ENCODE peak calls at places on chromosomes 4 and X, in six cellular contexts. T is heart right ventricle; W is lower lobe of right lung; D is neural progenitor cell; U is CD8-positive, alpha-beta T cell; A is A673. C is an unnamed sample.

GRCh38 chr4:149896428-149896827 is 80.8 kb upstream of the IQCM start:
- DNase-seq in W (no peak), D (peak), U (no peak), T (no peak), A (peak), C (peak)

GRCh38 chrX:43121637-43122036 is 343.7 kb upstream of the PPP1R2C start:
- DNase-seq in D (peak), T (no peak), U (no peak), W (no peak), A (no peak), C (peak)

GRCh38 chr4:19776021-19776459 is 475.7 kb upstream of the SLIT2 start:
- DNase-seq in A (peak), D (peak), W (no peak), T (no peak), U (no peak), C (no peak)

GRCh38 chrX:35680940-35681346 is 117.2 kb upstream of the MAGEB16 start:
- DNase-seq in U (no peak), D (no peak), W (no peak), A (no peak), T (no peak), C (no peak)

GRCh38 chrX:22366166-22366702 is 93.5 kb downstream of the CBLL2 start:
- DNase-seq in A (no peak), T (no peak), U (no peak), D (no peak), W (no peak), C (no peak)

GRCh38 chrX:119516157-119516702 is 48.0 kb downstream of the SLC25A5 start:
- DNase-seq in D (peak), T (peak), A (peak), U (peak), W (no peak), C (peak)

GRCh38 chrX:102837843-102838242 is 99.2 kb upstream of the RAB40AL start:
- DNase-seq in A (no peak), W (no peak), U (no peak), D (no peak), T (no peak), C (no peak)

GRCh38 chrX:2325076-2325784 is 175.5 kb downstream of the DHRSX start:
- DNase-seq in U (peak), D (no peak), W (peak), A (peak), T (peak), C (no peak)

GRCh38 chrX:118727686-118728339 is 407 bp downstream of the IL13RA1 start:
- DNase-seq in U (peak), T (peak), A (no peak), D (peak), W (peak), C (peak)

GRCh38 chrX:153794897-153795816 is 689 bp downstream of the SSR4 start:
- DNase-seq in W (peak), A (no peak), T (no peak), U (no peak), D (peak), C (no peak)

GRCh38 chr4:109703664-109704351 is 563 bp upstream of the CASP6 start:
- DNase-seq in A (peak), T (no peak), U (no peak), W (no peak), D (no peak), C (peak)

GRCh38 chr4:1039493-1040343 is 28.3 kb downstream of the FGFRL1 start:
- DNase-seq in D (peak), U (no peak), A (no peak), W (no peak), T (no peak), C (no peak)

GRCh38 chr4:76458829-76459228 is 23.8 kb downstream of the SHROOM3 start:
- DNase-seq in A (peak), T (no peak), U (no peak), W (no peak), D (peak), C (no peak)

GRCh38 chrX:100829730-100830129 is 9.5 kb downstream of the CSTF2 start:
- DNase-seq in D (no peak), W (no peak), U (no peak), T (no peak), A (peak), C (peak)

GRCh38 chr4:165293927-165294649 is 33.4 kb upstream of the MSMO1 start:
- DNase-seq in U (no peak), W (no peak), T (no peak), D (no peak), A (no peak), C (no peak)

GRCh38 chr4:1172228-1172851 is at the start of gene SPON2:
- DNase-seq in A (no peak), T (no peak), U (no peak), D (peak), W (no peak), C (no peak)

GRCh38 chrX:2898861-2899512 is 30.2 kb downstream of the ARSD start:
- DNase-seq in D (no peak), T (no peak), A (no peak), W (no peak), U (no peak), C (no peak)

GRCh38 chrX:24561121-24561520 is 86.0 kb downstream of the PCYT1B start:
- DNase-seq in T (no peak), U (no peak), D (peak), A (peak), W (no peak), C (peak)

GRCh38 chrX:72081605-72082320 is 50.0 kb downstream of the RTL5 start:
- DNase-seq in A (no peak), U (no peak), D (no peak), W (no peak), T (no peak), C (no peak)

GRCh38 chr4:130563185-130563890 is 1467.4 kb downstream of the C4orf33 start:
- DNase-seq in U (no peak), T (peak), W (no peak), A (peak), D (peak), C (peak)

GRCh38 chr4:148397006-148397673 is 45.1 kb downstream of the NR3C2 start:
- DNase-seq in U (no peak), W (no peak), D (no peak), A (no peak), T (no peak), C (no peak)

GRCh38 chr4:163610642-163611041 is 116.2 kb downstream of the TMA16 start:
- DNase-seq in T (no peak), A (no peak), W (no peak), U (no peak), D (peak), C (no peak)

GRCh38 chr4:113637823-113638691 is 123.5 kb downstream of the CAMK2D start:
- DNase-seq in A (no peak), D (peak), W (no peak), T (no peak), U (no peak), C (no peak)

GRCh38 chr4:48254381-48255072 is 15.1 kb downstream of the TEC start:
- DNase-seq in A (peak), W (no peak), U (no peak), D (no peak), T (peak), C (no peak)

GRCh38 chr4:158996669-158997074 is 106.2 kb upstream of the RAPGEF2 start:
- DNase-seq in W (no peak), D (no peak), T (peak), A (peak), U (no peak), C (no peak)

GRCh38 chrX:99305573-99305972 is 1104.5 kb downstream of the PCDH19 start:
- DNase-seq in D (no peak), W (no peak), U (no peak), A (no peak), T (no peak), C (no peak)

GRCh38 chrX:124257924-124258706 is 74.3 kb upstream of the TEX13D start:
- DNase-seq in W (no peak), A (no peak), T (no peak), U (no peak), D (no peak), C (no peak)

GRCh38 chr4:92381640-92382039 is 77.9 kb downstream of the GRID2 start:
- DNase-seq in W (no peak), A (peak), T (no peak), D (no peak), U (no peak), C (no peak)

GRCh38 chr4:66048861-66049260 is 378.6 kb upstream of the EPHA5 start:
- DNase-seq in A (peak), U (no peak), W (no peak), D (no peak), T (no peak), C (no peak)

GRCh38 chr4:139815646-139816601 is 150.3 kb downstream of the MGST2 start:
- DNase-seq in W (no peak), D (peak), T (peak), U (no peak), A (peak), C (peak)

GRCh38 chr4:7210818-7211217 is 18.5 kb downstream of the SORCS2 start:
- DNase-seq in D (no peak), A (no peak), W (no peak), U (no peak), T (no peak), C (no peak)

GRCh38 chrX:103687696-103688191 is 1.2 kb upstream of the MORF4L2 start:
- DNase-seq in W (peak), A (peak), T (peak), D (peak), U (peak), C (peak)

GRCh38 chr4:142549726-142550463 is 296.2 kb downstream of the INPP4B start:
- DNase-seq in U (no peak), T (no peak), D (no peak), W (no peak), A (peak), C (no peak)

GRCh38 chrX:142095816-142096215 is 109.3 kb downstream of the MAGEC2 start:
- DNase-seq in W (no peak), U (no peak), D (no peak), A (no peak), T (no peak), C (no peak)

GRCh38 chrX:98207947-98208346 is 1324.2 kb downstream of the RPA4 start:
- DNase-seq in A (no peak), T (no peak), W (no peak), U (no peak), D (peak), C (no peak)

GRCh38 chr4:68693325-68694075 is 23.0 kb upstream of the UGT2B15 start:
- DNase-seq in W (no peak), D (no peak), T (no peak), U (no peak), A (no peak), C (peak)

GRCh38 chr4:111847256-111848108 is 297.8 kb upstream of the FAM241A start:
- DNase-seq in D (peak), W (no peak), U (no peak), A (peak), T (no peak), C (peak)
- TF ChIP-seq CTCF in D (peak), W (no peak), U (no peak), A (peak), T (no peak), C (peak)

GRCh38 chr4:17029432-17029831 is 131.0 kb upstream of the LDB2 start:
- DNase-seq in D (no peak), T (no peak), A (no peak), U (no peak), W (no peak), C (no peak)
- TF ChIP-seq CTCF in D (no peak), T (no peak), A (no peak), U (no peak), W (no peak), C (no peak)

GRCh38 chr4:184825394-184826314 is at the start of gene ACSL1:
- DNase-seq in D (peak), U (peak), W (peak), A (peak), T (peak), C (peak)
- TF ChIP-seq CTCF in D (no peak), U (no peak), W (no peak), A (no peak), T (no peak), C (no peak)

DNA sequence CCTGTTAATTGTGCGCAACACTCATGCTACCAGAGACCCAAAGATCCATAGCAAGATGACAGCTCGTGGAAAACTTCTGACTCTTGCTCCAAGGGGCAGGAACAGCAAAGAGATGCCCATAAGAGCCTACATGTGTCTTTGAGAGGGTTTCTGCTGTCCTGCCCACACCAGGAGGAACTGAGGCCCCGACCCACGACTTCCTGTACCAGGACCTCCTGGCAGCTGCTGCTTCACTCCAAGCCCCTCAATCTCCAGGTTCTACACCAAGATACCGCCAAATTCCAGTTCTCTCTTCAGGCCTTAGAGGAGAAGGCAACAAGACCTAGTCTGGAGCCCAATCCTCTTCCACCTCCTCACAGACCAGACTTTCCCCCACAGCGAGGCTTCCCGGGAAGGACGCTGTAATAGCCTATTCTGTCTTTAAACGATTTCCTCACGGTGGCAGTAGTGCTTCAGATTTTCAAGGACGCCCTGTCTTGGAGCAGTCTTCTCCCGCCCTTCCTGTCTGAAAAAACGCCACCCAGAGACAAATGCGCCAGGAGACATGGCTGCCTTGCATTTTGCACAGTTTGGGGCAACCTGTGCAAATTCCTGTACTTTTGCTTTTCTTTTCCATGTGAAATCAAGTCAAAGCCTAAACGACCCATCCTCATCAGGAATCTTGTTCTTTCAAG is 230.2 kb upstream of the STK26 start:
- DNase-seq in A (peak), T (peak), W (no peak), U (peak), D (no peak), C (no peak)
- TF ChIP-seq CTCF in A (peak), T (no peak), W (no peak), U (no peak), D (no peak), C (no peak)

DNA sequence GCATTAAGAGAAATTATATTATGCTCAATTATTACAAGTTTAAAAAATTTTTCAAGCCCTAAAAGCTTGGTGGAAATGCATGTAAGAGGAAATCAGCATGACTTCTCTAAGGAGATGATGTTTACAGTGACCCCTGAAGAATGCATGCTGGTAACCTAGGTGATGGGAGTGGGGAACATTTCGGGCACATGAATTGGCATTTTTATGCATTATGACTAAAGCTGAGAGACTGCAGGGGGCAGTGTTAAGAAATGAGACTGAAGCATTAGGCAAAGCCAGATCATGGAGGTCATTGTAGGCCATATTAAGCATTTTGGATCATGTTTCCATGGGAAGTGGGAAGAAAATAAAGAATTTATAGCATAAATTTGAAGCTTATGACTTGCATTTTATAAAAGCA is 421.3 kb downstream of the FAT4 start:
- DNase-seq in U (no peak), T (no peak), W (no peak), D (no peak), A (peak), C (peak)
- TF ChIP-seq CTCF in U (no peak), T (no peak), W (no peak), D (peak), A (peak), C (no peak)

GRCh38 chr4:168631241-168632151 is 134.6 kb downstream of the PALLD start:
- DNase-seq in W (peak), T (peak), A (peak), U (no peak), D (peak), C (peak)

GRCh38 chr4:168632246-168632832 is 135.5 kb downstream of the PALLD start:
- DNase-seq in D (peak), A (peak), U (no peak), W (no peak), T (no peak), C (no peak)

GRCh38 chr4:168630445-168631187 is 133.8 kb downstream of the PALLD start:
- DNase-seq in W (no peak), D (no peak), U (no peak), T (no peak), A (peak), C (peak)

GRCh38 chr4:168629561-168629960 is 132.7 kb downstream of the PALLD start:
- DNase-seq in W (no peak), A (no peak), D (no peak), U (no peak), T (no peak), C (no peak)

DNA sequence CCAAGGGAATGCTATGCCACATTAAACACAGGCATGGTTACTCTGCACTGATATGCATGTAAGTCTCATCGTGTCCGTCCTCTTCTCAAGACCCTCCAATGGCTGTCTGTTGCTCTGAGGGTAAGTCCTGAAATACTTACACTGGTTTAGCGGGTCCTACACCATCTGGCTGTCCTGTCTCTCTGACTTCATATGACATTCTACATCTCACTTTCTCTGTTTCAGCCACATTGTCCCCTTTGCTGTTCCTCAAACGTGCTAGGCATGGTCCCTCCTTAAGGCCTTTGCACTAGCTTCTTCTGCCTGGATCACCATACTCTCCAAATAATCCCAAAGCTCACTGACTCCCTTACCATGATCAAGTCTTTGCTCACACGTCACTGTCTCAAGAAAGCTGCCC is 131.4 kb downstream of the PALLD start:
- DNase-seq in D (no peak), U (no peak), A (no peak), T (no peak), W (no peak), C (no peak)
- TF ChIP-seq CTCF in D (no peak), U (no peak), A (no peak), T (no peak), W (no peak), C (no peak)

DNA sequence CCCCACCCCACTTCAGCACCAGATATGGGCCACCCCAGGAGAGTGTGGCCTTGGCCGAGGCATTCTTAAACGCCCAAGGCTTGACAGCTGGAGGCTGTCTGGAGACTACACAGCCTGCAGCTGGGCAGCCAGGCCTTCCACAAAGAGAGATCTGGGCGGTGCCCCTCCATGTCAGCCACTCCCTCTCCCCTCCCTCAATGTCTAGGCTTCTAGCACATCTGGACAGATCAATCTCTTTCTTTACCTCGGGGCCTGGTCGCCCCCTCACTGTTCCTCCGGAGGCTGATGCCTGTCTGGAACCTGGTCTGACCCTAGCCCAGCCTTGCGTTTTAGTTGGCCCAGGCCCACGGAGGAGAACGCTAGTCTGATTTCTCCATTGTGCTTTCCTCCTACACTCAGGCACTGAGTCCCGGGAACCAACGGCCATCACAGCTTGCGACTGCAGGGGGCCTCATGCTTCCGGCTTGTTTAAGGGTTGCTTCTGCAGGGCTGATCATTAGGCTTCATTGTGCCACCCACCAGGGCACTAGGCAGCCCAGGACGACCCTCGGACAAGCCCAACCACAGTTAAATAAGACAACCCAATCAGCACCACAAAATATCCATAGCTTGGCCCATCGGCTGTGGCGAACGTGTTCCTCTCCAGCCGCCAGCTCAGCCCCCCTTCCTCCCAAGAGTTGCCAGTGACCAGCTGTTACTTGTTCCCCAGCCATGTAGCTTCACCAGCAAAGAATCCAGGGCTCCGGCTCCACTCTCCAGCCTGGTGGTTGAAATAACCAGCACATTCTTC is 200.6 kb downstream of the BCOR start:
- DNase-seq in T (peak), A (peak), D (peak), W (peak), U (no peak), C (peak)
- TF ChIP-seq CTCF in T (no peak), A (peak), D (peak), W (no peak), U (no peak), C (peak)

GRCh38 chr4:135670548-135670947 is 1469.0 kb upstream of the PABPC4L start:
- DNase-seq in W (no peak), U (no peak), D (no peak), A (no peak), T (no peak), C (no peak)
- TF ChIP-seq CTCF in W (no peak), U (no peak), D (peak), A (no peak), T (no peak), C (no peak)

DNA sequence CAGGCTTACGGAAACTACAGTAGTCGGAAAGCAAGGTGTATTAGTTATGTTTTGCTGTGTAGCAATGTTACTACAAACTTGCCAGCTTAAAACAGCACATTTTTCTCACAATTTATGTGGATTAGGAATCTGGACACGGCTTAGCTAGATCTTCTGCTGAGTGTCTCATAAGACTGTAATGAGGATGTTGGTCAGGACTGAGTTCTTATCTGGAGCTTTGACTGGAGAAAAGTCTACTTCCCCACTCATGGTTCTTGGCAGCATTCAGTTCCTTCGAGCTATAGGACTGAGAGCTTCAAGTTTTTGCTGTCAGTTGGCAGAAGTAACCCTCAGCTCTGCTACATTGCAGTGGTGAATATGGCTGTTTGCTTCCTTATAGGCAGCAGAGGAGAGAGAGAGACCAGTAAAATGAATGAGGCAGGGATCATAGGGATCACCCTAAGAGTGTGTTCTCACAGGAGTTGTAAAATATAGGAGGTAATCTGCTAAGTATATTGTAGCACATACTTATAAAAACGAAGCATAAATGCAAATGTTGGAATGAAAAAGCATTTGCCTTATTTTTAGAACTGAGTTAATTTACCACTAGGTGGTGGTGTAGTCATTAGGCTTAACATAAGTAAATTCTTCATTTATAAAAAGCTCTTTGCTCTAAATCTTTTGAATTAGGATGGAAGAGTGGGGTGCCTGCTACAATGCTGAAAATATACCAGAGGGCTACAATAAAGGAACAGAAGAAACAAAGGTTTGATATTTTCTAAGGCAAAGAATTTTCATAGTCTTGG is 38.6 kb downstream of the ALG13 start:
- DNase-seq in W (no peak), A (peak), D (no peak), U (no peak), T (no peak), C (peak)
- TF ChIP-seq CTCF in W (peak), A (peak), D (peak), U (no peak), T (no peak), C (no peak)

C was measured in NB4.